ENCODE peak calls at places on chromosomes 16 and 17, in five cellular contexts. K is IMR-90, Z is dorsolateral prefrontal cortex, G is DND-41, U is lower lobe of right lung. B is an unnamed sample.

GRCh38 chr17:57603978-57604377 is 141.1 kb downstream of the CCDC182 start:
- DNase-seq in K (no peak), Z (no peak), G (peak), U (peak), B (peak)

GRCh38 chr16:14409563-14409962 is 220.5 kb downstream of the PARN start:
- DNase-seq in K (peak), Z (no peak), G (no peak), U (no peak), B (no peak)

GRCh38 chr17:72977768-72978417 is 114.6 kb downstream of the SLC39A11 start:
- DNase-seq in K (peak), Z (no peak), G (no peak), U (no peak), B (no peak)

GRCh38 chr17:28549274-28550132 is 2.9 kb downstream of the UNC119 start:
- DNase-seq in K (no peak), Z (no peak), G (peak), U (no peak), B (peak)

GRCh38 chr17:35684046-35684802 is 47.2 kb upstream of the RASL10B start:
- DNase-seq in K (peak), Z (no peak), G (no peak), U (no peak), B (no peak)

GRCh38 chr17:61400058-61400785 is 579 bp downstream of the TBX2 start:
- DNase-seq in K (peak), Z (no peak), G (no peak), U (peak), B (no peak)

GRCh38 chr16:27229891-27230470 is 26.7 kb downstream of the KDM8 start:
- DNase-seq in K (no peak), Z (no peak), G (no peak), U (peak), B (no peak)

GRCh38 chr17:61130320-61130719 is 269.3 kb upstream of the TBX2 start:
- DNase-seq in K (no peak), Z (no peak), G (no peak), U (no peak), B (no peak)

GRCh38 chr17:17648762-17649161 is 32.5 kb upstream of the RAI1 start:
- DNase-seq in K (no peak), Z (no peak), G (no peak), U (no peak), B (no peak)

GRCh38 chr16:23863511-23864422 is 28.0 kb downstream of the PRKCB start:
- DNase-seq in K (no peak), Z (no peak), G (peak), U (no peak), B (peak)

GRCh38 chr17:71217769-71218168 is 903.1 kb upstream of the SOX9 start:
- DNase-seq in K (no peak), Z (no peak), G (no peak), U (no peak), B (no peak)

GRCh38 chr17:18324140-18325049 is 9.3 kb downstream of the SMCR8 start:
- DNase-seq in K (no peak), Z (no peak), G (no peak), U (no peak), B (no peak)

GRCh38 chr16:19008770-19009169 is 25.0 kb downstream of the TMC7 start:
- DNase-seq in K (peak), Z (no peak), G (no peak), U (no peak), B (no peak)

GRCh38 chr16:24282129-24282528 is 26.0 kb downstream of the CACNG3 start:
- DNase-seq in K (no peak), Z (no peak), G (no peak), U (no peak), B (no peak)

GRCh38 chr16:9049241-9049640 is 42.2 kb upstream of the HAPSTR1 start:
- DNase-seq in K (peak), Z (no peak), G (no peak), U (no peak), B (no peak)

GRCh38 chr16:50065624-50066481 is at the start of gene HEATR3:
- DNase-seq in K (peak), Z (peak), G (peak), U (peak), B (peak)

GRCh38 chr16:10521681-10522274 is 58.6 kb downstream of the EMP2 start:
- DNase-seq in K (peak), Z (peak), G (peak), U (no peak), B (peak)

GRCh38 chr16:29806641-29807425 is 504 bp downstream of the MAZ start:
- DNase-seq in K (no peak), Z (no peak), G (peak), U (peak), B (peak)

GRCh38 chr17:6910987-6911603 is 79.6 kb upstream of the TEKT1 start:
- DNase-seq in K (peak), Z (no peak), G (no peak), U (no peak), B (peak)

GRCh38 chr17:64780096-64781012 is 118.2 kb upstream of the SMURF2 start:
- DNase-seq in K (no peak), Z (no peak), G (no peak), U (peak), B (no peak)

GRCh38 chr16:3732171-3732570 is 14.8 kb upstream of the TRAP1 start:
- DNase-seq in K (no peak), Z (peak), G (no peak), U (no peak), B (no peak)

GRCh38 chr17:60153606-60154355 is 4.0 kb downstream of the CA4 start:
- DNase-seq in K (no peak), Z (no peak), G (no peak), U (peak), B (no peak)

GRCh38 chr16:18803569-18804462 is 2.5 kb upstream of the ARL6IP1 start:
- DNase-seq in K (peak), Z (no peak), G (no peak), U (no peak), B (no peak)

GRCh38 chr17:8729421-8729820 is 15.2 kb downstream of the CCDC42 start:
- DNase-seq in K (no peak), Z (no peak), G (no peak), U (no peak), B (no peak)

GRCh38 chr17:56785396-56785795 is 48.3 kb downstream of the C17orf67 start:
- DNase-seq in K (peak), Z (no peak), G (no peak), U (no peak), B (no peak)

GRCh38 chr17:78174332-78174869 is 6.0 kb downstream of the SYNGR2 start:
- DNase-seq in K (no peak), Z (peak), G (no peak), U (peak), B (no peak)

GRCh38 chr16:695355-696089 is 5.3 kb upstream of the WDR24 start:
- DNase-seq in K (no peak), Z (no peak), G (no peak), U (peak), B (peak)

GRCh38 chr16:694863-695354 is 4.7 kb upstream of the WDR24 start:
- DNase-seq in K (no peak), Z (no peak), G (no peak), U (no peak), B (no peak)

GRCh38 chr16:693364-693763 is 3.2 kb upstream of the WDR24 start:
- DNase-seq in K (no peak), Z (no peak), G (no peak), U (no peak), B (no peak)

GRCh38 chr16:693766-694165 is 3.6 kb upstream of the WDR24 start:
- DNase-seq in K (no peak), Z (no peak), G (no peak), U (no peak), B (no peak)

GRCh38 chr16:694187-694862 is 4.1 kb upstream of the WDR24 start:
- DNase-seq in K (no peak), Z (no peak), G (no peak), U (no peak), B (no peak)
- H3K4me3 ChIP-seq in K (no peak), Z (no peak), G (no peak), U (peak), B (peak)

GRCh38 chr17:81276781-81277180 is 18.3 kb downstream of the SLC38A10 start:
- DNase-seq in K (no peak), Z (no peak), G (no peak), U (no peak), B (no peak)

GRCh38 chr17:81277421-81277820 is 17.7 kb downstream of the SLC38A10 start:
- DNase-seq in K (peak), Z (peak), G (no peak), U (peak), B (no peak)

GRCh38 chr17:81273698-81274470 is 21.2 kb downstream of the SLC38A10 start:
- DNase-seq in K (no peak), Z (no peak), G (no peak), U (no peak), B (no peak)

GRCh38 chr17:81272616-81273015 is 22.5 kb downstream of the SLC38A10 start:
- DNase-seq in K (no peak), Z (no peak), G (no peak), U (peak), B (no peak)

DNA sequence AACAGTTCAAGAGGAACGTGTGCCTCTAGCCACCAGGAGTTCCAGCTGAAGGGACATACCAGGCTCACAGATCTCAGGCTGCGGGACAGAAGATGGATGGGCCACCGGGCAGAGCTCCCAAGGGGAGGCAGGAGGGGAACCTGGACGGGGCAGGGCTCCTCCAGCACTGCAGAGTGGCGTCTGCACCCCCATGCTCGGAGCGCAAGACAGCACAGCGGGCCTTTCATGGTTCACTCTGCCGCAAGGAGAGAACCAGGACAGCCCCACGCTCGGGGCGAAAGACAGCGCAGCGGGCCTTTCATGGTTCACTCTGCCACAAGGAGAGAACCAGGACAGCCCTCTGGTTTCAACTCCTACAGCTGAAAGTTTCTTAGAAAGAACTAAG is 20.6 kb downstream of the SLC38A10 start:
- DNase-seq in K (no peak), Z (no peak), G (no peak), U (no peak), B (no peak)
- H3K4me3 ChIP-seq in K (no peak), Z (no peak), G (no peak), U (no peak), B (no peak)

GRCh38 chr16:2195316-2196161 is 866 bp downstream of the CASKIN1 start:
- DNase-seq in K (no peak), Z (no peak), G (peak), U (no peak), B (peak)

GRCh38 chr16:2196981-2197511 is 641 bp upstream of the CASKIN1 start:
- DNase-seq in K (no peak), Z (no peak), G (no peak), U (no peak), B (no peak)

GRCh38 chr16:2194852-2195315 is 1.5 kb downstream of the CASKIN1 start:
- DNase-seq in K (peak), Z (no peak), G (peak), U (no peak), B (peak)

GRCh38 chr16:2197765-2198164 is 1.4 kb upstream of the CASKIN1 start:
- DNase-seq in K (no peak), Z (no peak), G (no peak), U (no peak), B (no peak)

DNA sequence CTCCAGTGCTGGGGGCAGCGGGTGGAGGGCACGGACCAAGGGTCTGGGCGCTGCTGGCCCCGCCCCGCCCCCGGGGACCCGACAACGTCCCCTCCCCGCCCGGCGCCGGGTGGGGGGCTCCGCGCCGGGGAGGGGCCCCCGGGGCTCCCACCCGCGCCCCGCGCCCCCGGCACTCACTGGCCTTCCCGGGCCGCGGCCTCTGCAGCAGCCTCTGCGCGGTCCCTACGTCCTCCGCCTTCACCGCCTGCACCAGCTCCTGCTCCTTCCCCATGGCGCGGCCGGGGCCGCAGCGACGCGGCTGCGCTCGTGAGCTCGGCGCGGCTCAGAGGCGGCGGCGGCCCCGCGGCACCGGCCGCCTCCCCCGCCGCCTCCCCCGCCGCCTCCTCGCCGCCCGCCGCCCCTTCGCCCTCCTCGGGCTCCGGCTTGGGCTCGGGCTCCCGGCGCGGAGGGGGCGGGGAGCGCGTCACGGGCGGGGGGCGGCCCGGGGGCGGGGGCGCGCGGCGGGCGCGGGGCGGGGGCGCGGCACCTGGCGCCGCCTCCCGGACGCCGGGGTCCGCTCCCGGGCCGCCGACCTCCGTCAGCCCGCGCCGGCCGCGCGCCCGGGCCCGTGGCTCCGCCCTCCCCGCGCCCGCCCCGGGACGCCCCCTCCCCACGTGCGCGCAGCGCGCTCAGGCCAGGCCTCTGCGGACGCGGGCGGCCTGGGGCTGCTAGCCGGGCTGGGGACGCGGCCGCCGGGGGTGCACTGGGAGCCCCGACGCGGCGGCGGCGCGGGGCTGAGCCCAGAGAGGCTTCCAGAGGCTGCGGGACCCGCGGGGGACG is at the start of gene CASKIN1:
- DNase-seq in K (no peak), Z (no peak), G (no peak), U (no peak), B (no peak)
- H3K4me3 ChIP-seq in K (peak), Z (peak), G (peak), U (peak), B (peak)

GRCh38 chr17:38354466-38354865 is 2.8 kb downstream of the SOCS7 start:
- DNase-seq in K (no peak), Z (no peak), G (no peak), U (no peak), B (no peak)
- H3K4me3 ChIP-seq in K (no peak), Z (peak), G (peak), U (no peak), B (no peak)

GRCh38 chr17:44314524-44314868 is 6.1 kb downstream of the RUNDC3A start:
- DNase-seq in K (no peak), Z (no peak), G (no peak), U (no peak), B (no peak)
- H3K4me3 ChIP-seq in K (no peak), Z (no peak), G (no peak), U (no peak), B (peak)

GRCh38 chr16:66991545-66992077 is 3.2 kb downstream of the CES4A start:
- DNase-seq in K (no peak), Z (no peak), G (no peak), U (no peak), B (no peak)
- H3K4me3 ChIP-seq in K (no peak), Z (no peak), G (no peak), U (no peak), B (no peak)

GRCh38 chr16:52993179-52993578 is 59.5 kb downstream of the CHD9NB start:
- DNase-seq in K (no peak), Z (no peak), G (no peak), U (no peak), B (no peak)

GRCh38 chr16:52994942-52995341 is 57.8 kb downstream of the CHD9NB start:
- DNase-seq in K (no peak), Z (no peak), G (no peak), U (no peak), B (no peak)

DNA sequence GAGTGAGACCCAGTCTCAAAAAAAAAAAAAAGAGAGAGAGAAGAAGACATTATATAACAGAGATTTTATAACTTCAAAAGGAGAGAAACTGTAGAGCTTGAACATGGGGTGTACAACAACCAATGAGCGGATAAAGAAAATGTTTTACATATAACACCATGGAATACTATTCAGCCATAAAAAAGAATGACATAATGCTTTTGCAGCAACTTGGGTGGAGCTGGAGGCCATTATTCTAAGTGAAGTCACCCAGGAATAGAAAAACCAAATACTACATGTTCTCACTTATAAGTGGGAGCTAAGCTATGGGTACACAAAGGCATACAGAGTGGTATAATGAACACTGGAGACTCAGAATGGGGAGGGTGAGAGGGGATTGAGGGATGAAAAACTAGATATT is 61.1 kb downstream of the CHD9NB start:
- DNase-seq in K (no peak), Z (no peak), G (no peak), U (no peak), B (no peak)
- H3K4me3 ChIP-seq in K (no peak), Z (no peak), G (no peak), U (no peak), B (no peak)

GRCh38 chr17:39631403-39631802 is 4.7 kb downstream of the PPP1R1B start:
- DNase-seq in K (no peak), Z (no peak), G (no peak), U (peak), B (no peak)
- H3K4me3 ChIP-seq in K (no peak), Z (no peak), G (no peak), U (peak), B (no peak)

DNA sequence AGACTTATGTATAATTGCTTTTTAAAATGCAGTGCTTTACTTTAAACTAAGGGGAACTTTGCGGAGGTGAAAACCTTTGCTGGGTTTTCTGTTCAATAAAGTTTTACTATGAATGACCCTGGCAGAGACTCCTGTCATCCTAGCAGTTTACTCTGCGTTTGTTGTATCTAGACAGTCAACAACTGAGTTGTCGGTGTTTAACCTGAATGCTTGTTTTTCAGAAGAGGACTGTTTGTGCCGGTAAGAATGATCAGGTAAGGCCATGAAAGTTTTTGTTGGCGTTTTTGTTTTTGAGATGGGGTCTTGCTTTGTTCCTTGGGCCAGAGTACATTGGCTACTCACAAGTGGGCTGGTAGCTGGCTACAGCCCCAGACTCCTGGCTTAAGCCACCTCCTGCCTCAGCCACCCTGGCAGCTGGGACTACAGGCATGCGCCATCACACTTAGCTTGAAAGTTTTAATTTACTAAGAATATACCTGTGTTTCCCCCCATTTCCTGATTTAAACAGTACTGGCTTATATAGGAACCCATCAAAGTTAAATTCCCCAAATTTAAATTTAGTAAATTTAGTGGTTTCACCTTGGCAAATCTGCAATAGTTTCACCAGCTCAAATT is 11.9 kb downstream of the HERPUD1 start:
- DNase-seq in K (no peak), Z (no peak), G (no peak), U (no peak), B (no peak)
- H3K4me3 ChIP-seq in K (no peak), Z (no peak), G (no peak), U (no peak), B (no peak)

GRCh38 chr17:48679385-48680096 is 42.8 kb downstream of the PRAC1 start:
- DNase-seq in K (no peak), Z (no peak), G (no peak), U (no peak), B (no peak)
- H3K4me3 ChIP-seq in K (no peak), Z (no peak), G (no peak), U (no peak), B (no peak)